ENCODE peak calls at places on chromosome 17, in nine cellular contexts. E, W, G, D, F, X, A, O and P are unnamed samples.

GRCh38 chr17:73974536-73974935 is 228.9 kb upstream of the RPL38 start:
- DNase-seq in E (no peak), W (no peak), G (no peak), D (no peak), F (no peak), X (no peak), A (no peak), O (no peak), P (no peak)

GRCh38 chr17:5467416-5467815 is 1.4 kb downstream of the DHX33 start:
- DNase-seq in E (no peak), W (no peak), G (no peak), D (no peak), F (no peak), X (no peak), A (no peak), O (no peak), P (no peak)

GRCh38 chr17:64449545-64449944 is 630 bp downstream of the MILR1 start:
- DNase-seq in E (no peak), W (no peak), G (no peak), D (no peak), F (no peak), X (no peak), A (no peak), O (no peak), P (no peak)

GRCh38 chr17:20263595-20263994 is 203.7 kb downstream of the LGALS9B start:
- DNase-seq in E (no peak), W (no peak), G (no peak), D (no peak), F (no peak), X (no peak), A (no peak), O (no peak), P (no peak)

GRCh38 chr17:27380551-27380950 is 75.7 kb upstream of the KSR1 start:
- DNase-seq in E (no peak), W (no peak), G (no peak), D (no peak), F (no peak), X (no peak), A (no peak), O (no peak), P (no peak)

GRCh38 chr17:32161506-32162365 is 19.4 kb downstream of the RHOT1 start:
- DNase-seq in E (peak), W (no peak), G (no peak), D (no peak), F (no peak), X (no peak), A (no peak), O (no peak), P (no peak)

GRCh38 chr17:81727324-81728031 is 15.4 kb downstream of the SLC25A10 start:
- DNase-seq in E (no peak), W (no peak), G (no peak), D (peak), F (no peak), X (peak), A (no peak), O (no peak), P (no peak)

GRCh38 chr17:77424585-77425344 is 284.0 kb downstream of the SEC14L1 start:
- DNase-seq in E (peak), W (peak), G (peak), D (no peak), F (peak), X (no peak), A (peak), O (no peak), P (peak)

GRCh38 chr17:82495844-82496528 is 23.5 kb upstream of the FOXK2 start:
- DNase-seq in E (no peak), W (peak), G (peak), D (no peak), F (peak), X (peak), A (no peak), O (no peak), P (no peak)

GRCh38 chr17:77324227-77324626 is 183.5 kb downstream of the SEC14L1 start:
- DNase-seq in E (no peak), W (no peak), G (peak), D (no peak), F (no peak), X (no peak), A (no peak), O (no peak), P (no peak)

GRCh38 chr17:73208139-73208827 is 15.4 kb downstream of the COG1 start:
- DNase-seq in E (no peak), W (no peak), G (no peak), D (no peak), F (no peak), X (no peak), A (no peak), O (no peak), P (no peak)

GRCh38 chr17:39601758-39602532 is 5.8 kb downstream of the NEUROD2 start:
- DNase-seq in E (no peak), W (no peak), G (no peak), D (no peak), F (no peak), X (no peak), A (no peak), O (no peak), P (no peak)

GRCh38 chr17:78409191-78409621 is 30.8 kb downstream of the PGS1 start:
- DNase-seq in E (no peak), W (no peak), G (peak), D (peak), F (no peak), X (peak), A (no peak), O (no peak), P (no peak)

GRCh38 chr17:77634710-77635109 is 323.8 kb upstream of the TNRC6C start:
- DNase-seq in E (no peak), W (no peak), G (no peak), D (no peak), F (no peak), X (no peak), A (no peak), O (no peak), P (no peak)

GRCh38 chr17:75406222-75406615 is 741 bp upstream of the GRB2 start:
- DNase-seq in E (no peak), W (no peak), G (no peak), D (no peak), F (peak), X (no peak), A (no peak), O (no peak), P (peak)

GRCh38 chr17:66915204-66915611 is 49.3 kb upstream of the CACNG4 start:
- DNase-seq in E (no peak), W (peak), G (peak), D (peak), F (no peak), X (no peak), A (no peak), O (peak), P (peak)

GRCh38 chr17:77618173-77618572 is 340.3 kb upstream of the TNRC6C start:
- DNase-seq in E (no peak), W (no peak), G (no peak), D (no peak), F (no peak), X (no peak), A (no peak), O (no peak), P (no peak)

GRCh38 chr17:28871056-28871579 is 16.3 kb downstream of the ERAL1 start:
- DNase-seq in E (no peak), W (no peak), G (no peak), D (no peak), F (no peak), X (no peak), A (no peak), O (no peak), P (no peak)

GRCh38 chr17:65039349-65039988 is 17.1 kb downstream of the GNA13 start:
- DNase-seq in E (no peak), W (no peak), G (no peak), D (no peak), F (no peak), X (no peak), A (no peak), O (no peak), P (no peak)

GRCh38 chr17:44599298-44600175 is 42.3 kb downstream of the FZD2 start:
- DNase-seq in E (peak), W (peak), G (peak), D (no peak), F (peak), X (no peak), A (peak), O (no peak), P (no peak)

GRCh38 chr17:64599187-64599676 is 62.9 kb downstream of the SMURF2 start:
- DNase-seq in E (no peak), W (no peak), G (peak), D (no peak), F (no peak), X (no peak), A (peak), O (no peak), P (no peak)

GRCh38 chr17:58049533-58049932 is 33.7 kb upstream of the DYNLL2 start:
- DNase-seq in E (no peak), W (no peak), G (no peak), D (no peak), F (no peak), X (no peak), A (no peak), O (no peak), P (no peak)

GRCh38 chr17:4610162-4610561 is 25.8 kb downstream of the SMTNL2 start:
- DNase-seq in E (no peak), W (no peak), G (no peak), D (no peak), F (no peak), X (no peak), A (no peak), O (no peak), P (no peak)

GRCh38 chr17:45579529-45580495 is 89.3 kb upstream of the PLEKHM1 start:
- DNase-seq in E (no peak), W (peak), G (no peak), D (no peak), F (no peak), X (no peak), A (no peak), O (no peak), P (no peak)

GRCh38 chr17:297758-298157 is 54.8 kb downstream of the RPH3AL start:
- DNase-seq in E (no peak), W (no peak), G (no peak), D (no peak), F (no peak), X (no peak), A (no peak), O (no peak), P (no peak)

GRCh38 chr17:58402047-58402446 is 15.3 kb downstream of the RNF43 start:
- DNase-seq in E (peak), W (no peak), G (no peak), D (no peak), F (no peak), X (no peak), A (no peak), O (peak), P (no peak)

GRCh38 chr17:29565643-29566472 is 979 bp downstream of the ABHD15 start:
- DNase-seq in E (no peak), W (peak), G (peak), D (peak), F (no peak), X (peak), A (no peak), O (peak), P (no peak)

GRCh38 chr17:61393550-61393903 is 6.1 kb upstream of the TBX2 start:
- DNase-seq in E (no peak), W (peak), G (no peak), D (no peak), F (no peak), X (no peak), A (no peak), O (no peak), P (no peak)

GRCh38 chr17:50944902-50945720 is 79.0 kb upstream of the TOB1 start:
- DNase-seq in E (no peak), W (no peak), G (peak), D (no peak), F (no peak), X (no peak), A (no peak), O (no peak), P (no peak)

GRCh38 chr17:8944748-8945147 is 20.8 kb downstream of the PIK3R5 start:
- DNase-seq in E (no peak), W (no peak), G (no peak), D (no peak), F (no peak), X (no peak), A (no peak), O (no peak), P (no peak)